ENCODE peak calls at places on chromosomes 5 and 9, in seven cellular contexts. One of them, this sample, is unnamed.

GRCh38 chr9:87853843-87854242 is 28.8 kb upstream of the SPATA31E1 start:
- DNase-seq in HepG2: no peak
- DNase-seq in HCEC 1CT: no peak
- DNase-seq in H54: no peak
- DNase-seq in NCI-H774: no peak
- DNase-seq in naive thymus-derived CD8-positive, alpha-beta T cell: no peak
- DNase-seq in ACHN: no peak
- DNase-seq in this sample: no peak

GRCh38 chr5:69209607-69210006 is 20.2 kb downstream of the CENPH start:
- DNase-seq in HepG2: no peak
- DNase-seq in HCEC 1CT: no peak
- DNase-seq in H54: no peak
- DNase-seq in NCI-H774: no peak
- DNase-seq in naive thymus-derived CD8-positive, alpha-beta T cell: no peak
- DNase-seq in ACHN: no peak
- DNase-seq in this sample: no peak

GRCh38 chr9:18863821-18864220 is 169.2 kb downstream of the SAXO1 start:
- DNase-seq in HepG2: no peak
- DNase-seq in HCEC 1CT: no peak
- DNase-seq in H54: no peak
- DNase-seq in NCI-H774: no peak
- DNase-seq in naive thymus-derived CD8-positive, alpha-beta T cell: no peak
- DNase-seq in ACHN: no peak
- DNase-seq in this sample: no peak

GRCh38 chr5:61344187-61344944 is 12.3 kb downstream of the ZSWIM6 start:
- DNase-seq in HepG2: no peak
- DNase-seq in HCEC 1CT: no peak
- DNase-seq in H54: no peak
- DNase-seq in NCI-H774: no peak
- DNase-seq in naive thymus-derived CD8-positive, alpha-beta T cell: no peak
- DNase-seq in ACHN: no peak
- DNase-seq in this sample: no peak

GRCh38 chr5:36442796-36443195 is 141.1 kb upstream of the RANBP3L start:
- DNase-seq in HepG2: no peak
- DNase-seq in HCEC 1CT: peak
- DNase-seq in H54: peak
- DNase-seq in NCI-H774: no peak
- DNase-seq in naive thymus-derived CD8-positive, alpha-beta T cell: no peak
- DNase-seq in ACHN: no peak
- DNase-seq in this sample: no peak

GRCh38 chr9:129256959-129257713 is 79.1 kb upstream of the IER5L start:
- DNase-seq in HepG2: no peak
- DNase-seq in HCEC 1CT: no peak
- DNase-seq in H54: no peak
- DNase-seq in NCI-H774: no peak
- DNase-seq in naive thymus-derived CD8-positive, alpha-beta T cell: peak
- DNase-seq in ACHN: no peak
- DNase-seq in this sample: no peak

GRCh38 chr9:115900698-115901097 is 252.9 kb upstream of the PAPPA start:
- DNase-seq in HepG2: no peak
- DNase-seq in HCEC 1CT: no peak
- DNase-seq in H54: no peak
- DNase-seq in NCI-H774: no peak
- DNase-seq in naive thymus-derived CD8-positive, alpha-beta T cell: no peak
- DNase-seq in ACHN: no peak
- DNase-seq in this sample: no peak

GRCh38 chr9:79817469-79818004 is 245.8 kb downstream of the TLE4 start:
- DNase-seq in HepG2: no peak
- DNase-seq in HCEC 1CT: no peak
- DNase-seq in H54: no peak
- DNase-seq in NCI-H774: no peak
- DNase-seq in naive thymus-derived CD8-positive, alpha-beta T cell: no peak
- DNase-seq in ACHN: no peak
- DNase-seq in this sample: no peak

GRCh38 chr9:131577005-131578000 is 32.0 kb downstream of the PRRT1B start:
- DNase-seq in HepG2: no peak
- DNase-seq in HCEC 1CT: no peak
- DNase-seq in H54: no peak
- DNase-seq in NCI-H774: no peak
- DNase-seq in naive thymus-derived CD8-positive, alpha-beta T cell: no peak
- DNase-seq in ACHN: no peak
- DNase-seq in this sample: no peak

GRCh38 chr9:36721846-36722588 is 149.3 kb downstream of the MELK start:
- DNase-seq in HepG2: no peak
- DNase-seq in HCEC 1CT: no peak
- DNase-seq in H54: no peak
- DNase-seq in NCI-H774: no peak
- DNase-seq in naive thymus-derived CD8-positive, alpha-beta T cell: no peak
- DNase-seq in ACHN: no peak
- DNase-seq in this sample: no peak

GRCh38 chr5:55600536-55601208 is 65.9 kb upstream of the PLPP1 start:
- DNase-seq in HepG2: no peak
- DNase-seq in HCEC 1CT: peak
- DNase-seq in H54: no peak
- DNase-seq in NCI-H774: no peak
- DNase-seq in naive thymus-derived CD8-positive, alpha-beta T cell: no peak
- DNase-seq in ACHN: no peak
- DNase-seq in this sample: no peak

GRCh38 chr5:16483361-16483760 is 17.8 kb upstream of the ZNF622 start:
- DNase-seq in HepG2: no peak
- DNase-seq in HCEC 1CT: no peak
- DNase-seq in H54: no peak
- DNase-seq in NCI-H774: peak
- DNase-seq in naive thymus-derived CD8-positive, alpha-beta T cell: no peak
- DNase-seq in ACHN: no peak
- DNase-seq in this sample: no peak

GRCh38 chr5:32173394-32174010 is 617 bp downstream of the GOLPH3 start:
- DNase-seq in HepG2: peak
- DNase-seq in HCEC 1CT: peak
- DNase-seq in H54: peak
- DNase-seq in NCI-H774: peak
- DNase-seq in naive thymus-derived CD8-positive, alpha-beta T cell: peak
- DNase-seq in ACHN: peak
- DNase-seq in this sample: peak

GRCh38 chr9:97830884-97831829 is 21.9 kb upstream of the FOXE1 start:
- DNase-seq in HepG2: peak
- DNase-seq in HCEC 1CT: no peak
- DNase-seq in H54: no peak
- DNase-seq in NCI-H774: no peak
- DNase-seq in naive thymus-derived CD8-positive, alpha-beta T cell: no peak
- DNase-seq in ACHN: peak
- DNase-seq in this sample: no peak

GRCh38 chr5:76728965-76729364 is 13.0 kb downstream of the F2R start:
- DNase-seq in HepG2: no peak
- DNase-seq in HCEC 1CT: no peak
- DNase-seq in H54: no peak
- DNase-seq in NCI-H774: no peak
- DNase-seq in naive thymus-derived CD8-positive, alpha-beta T cell: no peak
- DNase-seq in ACHN: no peak
- DNase-seq in this sample: no peak

GRCh38 chr5:177507165-177507564 is 2.5 kb downstream of the DOK3 start:
- DNase-seq in HepG2: peak
- DNase-seq in HCEC 1CT: no peak
- DNase-seq in H54: no peak
- DNase-seq in NCI-H774: no peak
- DNase-seq in naive thymus-derived CD8-positive, alpha-beta T cell: no peak
- DNase-seq in ACHN: peak
- DNase-seq in this sample: no peak

GRCh38 chr5:164972973-164973372 is 1467.6 kb downstream of the MAT2B start:
- DNase-seq in HepG2: no peak
- DNase-seq in HCEC 1CT: no peak
- DNase-seq in H54: no peak
- DNase-seq in NCI-H774: no peak
- DNase-seq in naive thymus-derived CD8-positive, alpha-beta T cell: no peak
- DNase-seq in ACHN: no peak
- DNase-seq in this sample: no peak

GRCh38 chr5:14587143-14587542 is 5.6 kb downstream of the OTULINL start:
- DNase-seq in HepG2: no peak
- DNase-seq in HCEC 1CT: no peak
- DNase-seq in H54: no peak
- DNase-seq in NCI-H774: no peak
- DNase-seq in naive thymus-derived CD8-positive, alpha-beta T cell: no peak
- DNase-seq in ACHN: no peak
- DNase-seq in this sample: no peak

GRCh38 chr5:160379485-160379884 is 9.1 kb upstream of the C1QTNF2 start:
- DNase-seq in HepG2: no peak
- DNase-seq in HCEC 1CT: no peak
- DNase-seq in H54: no peak
- DNase-seq in NCI-H774: no peak
- DNase-seq in naive thymus-derived CD8-positive, alpha-beta T cell: no peak
- DNase-seq in ACHN: no peak
- DNase-seq in this sample: no peak

GRCh38 chr5:150457112-150457511 is 7.6 kb upstream of the RPS14 start:
- DNase-seq in HepG2: no peak
- DNase-seq in HCEC 1CT: no peak
- DNase-seq in H54: no peak
- DNase-seq in NCI-H774: no peak
- DNase-seq in naive thymus-derived CD8-positive, alpha-beta T cell: no peak
- DNase-seq in ACHN: no peak
- DNase-seq in this sample: no peak